ENCODE peak calls at places on chromosome 18, in eight cellular contexts. One of them, this sample, is unnamed.

GRCh38 chr18:8706545-8706980 is 1.2 kb downstream of the MTCL1 start:
- DNase-seq in NCI-H446: no peak
- DNase-seq in hepatocyte: no peak
- DNase-seq in fibroblast of lung: peak; percentile 23
- DNase-seq in T follicular helper cell: no peak
- DNase-seq in OCI-LY7: peak; percentile 63
- DNase-seq in CMK: no peak
- DNase-seq in ELR: peak; percentile 41
- DNase-seq in this sample: peak; percentile 5

GRCh38 chr18:25230658-25231326 is 121.2 kb downstream of the ZNF521 start:
- DNase-seq in NCI-H446: peak; percentile 93
- DNase-seq in hepatocyte: peak; percentile 39
- DNase-seq in fibroblast of lung: peak; percentile 90
- DNase-seq in T follicular helper cell: no peak
- DNase-seq in OCI-LY7: no peak
- DNase-seq in CMK: no peak
- DNase-seq in ELR: peak; percentile 30
- DNase-seq in this sample: no peak

GRCh38 chr18:11752116-11752911 is 63.2 kb downstream of the GNAL start:
- DNase-seq in NCI-H446: no peak
- DNase-seq in hepatocyte: peak; percentile 41
- DNase-seq in fibroblast of lung: peak; percentile 27
- DNase-seq in T follicular helper cell: no peak
- DNase-seq in OCI-LY7: no peak
- DNase-seq in CMK: no peak
- DNase-seq in ELR: peak; percentile 27
- DNase-seq in this sample: no peak

GRCh38 chr18:43486462-43486861 is 209.2 kb upstream of the SYT4 start:
- DNase-seq in NCI-H446: no peak
- DNase-seq in hepatocyte: no peak
- DNase-seq in fibroblast of lung: no peak
- DNase-seq in T follicular helper cell: no peak
- DNase-seq in OCI-LY7: peak; percentile 67
- DNase-seq in CMK: no peak
- DNase-seq in ELR: no peak
- DNase-seq in this sample: no peak

GRCh38 chr18:70384181-70384790 is 95.4 kb downstream of the SOCS6 start:
- DNase-seq in NCI-H446: no peak
- DNase-seq in hepatocyte: peak; percentile 46
- DNase-seq in fibroblast of lung: peak; percentile 96
- DNase-seq in T follicular helper cell: no peak
- DNase-seq in OCI-LY7: no peak
- DNase-seq in CMK: no peak
- DNase-seq in ELR: peak; percentile 97
- DNase-seq in this sample: no peak

GRCh38 chr18:21682276-21683051 is 22.1 kb downstream of the ABHD3 start:
- DNase-seq in NCI-H446: no peak
- DNase-seq in hepatocyte: peak; percentile 49
- DNase-seq in fibroblast of lung: peak; percentile 79
- DNase-seq in T follicular helper cell: no peak
- DNase-seq in OCI-LY7: peak; percentile 40
- DNase-seq in CMK: no peak
- DNase-seq in ELR: peak; percentile 56
- DNase-seq in this sample: no peak

GRCh38 chr18:40348196-40348595 is 1606.8 kb upstream of the PIK3C3 start:
- DNase-seq in NCI-H446: no peak
- DNase-seq in hepatocyte: no peak
- DNase-seq in fibroblast of lung: no peak
- DNase-seq in T follicular helper cell: no peak
- DNase-seq in OCI-LY7: no peak
- DNase-seq in CMK: no peak
- DNase-seq in ELR: no peak
- DNase-seq in this sample: no peak

GRCh38 chr18:63890950-63891304 is 3.4 kb downstream of the SERPINB2 start:
- DNase-seq in NCI-H446: peak; percentile 27
- DNase-seq in hepatocyte: no peak
- DNase-seq in fibroblast of lung: no peak
- DNase-seq in T follicular helper cell: no peak
- DNase-seq in OCI-LY7: no peak
- DNase-seq in CMK: no peak
- DNase-seq in ELR: peak; percentile 62
- DNase-seq in this sample: no peak

GRCh38 chr18:79615091-79615490 is 64.5 kb upstream of the CTDP1 start:
- DNase-seq in NCI-H446: no peak
- DNase-seq in hepatocyte: no peak
- DNase-seq in fibroblast of lung: no peak
- DNase-seq in T follicular helper cell: no peak
- DNase-seq in OCI-LY7: no peak
- DNase-seq in CMK: no peak
- DNase-seq in ELR: no peak
- DNase-seq in this sample: no peak

GRCh38 chr18:62323483-62324354 is 1.4 kb upstream of the TNFRSF11A start:
- DNase-seq in NCI-H446: no peak
- DNase-seq in hepatocyte: no peak
- DNase-seq in fibroblast of lung: no peak
- DNase-seq in T follicular helper cell: no peak
- DNase-seq in OCI-LY7: no peak
- DNase-seq in CMK: no peak
- DNase-seq in ELR: no peak
- DNase-seq in this sample: no peak

GRCh38 chr18:49127606-49128190 is 176.9 kb upstream of the SMAD7 start:
- DNase-seq in NCI-H446: no peak
- DNase-seq in hepatocyte: no peak
- DNase-seq in fibroblast of lung: no peak
- DNase-seq in T follicular helper cell: no peak
- DNase-seq in OCI-LY7: no peak
- DNase-seq in CMK: peak; percentile 3
- DNase-seq in ELR: no peak
- DNase-seq in this sample: no peak

GRCh38 chr18:50038448-50038847 is 156.5 kb downstream of the MYO5B start:
- DNase-seq in NCI-H446: no peak
- DNase-seq in hepatocyte: no peak
- DNase-seq in fibroblast of lung: no peak
- DNase-seq in T follicular helper cell: no peak
- DNase-seq in OCI-LY7: no peak
- DNase-seq in CMK: no peak
- DNase-seq in ELR: peak; percentile 28
- DNase-seq in this sample: no peak

GRCh38 chr18:28013064-28013463 is 163.9 kb downstream of the CDH2 start:
- DNase-seq in NCI-H446: peak; percentile 37
- DNase-seq in hepatocyte: peak; percentile 17
- DNase-seq in fibroblast of lung: peak; percentile 13
- DNase-seq in T follicular helper cell: no peak
- DNase-seq in OCI-LY7: no peak
- DNase-seq in CMK: no peak
- DNase-seq in ELR: peak; percentile 54
- DNase-seq in this sample: no peak

GRCh38 chr18:57791911-57792310 is 11.2 kb downstream of the ATP8B1 start:
- DNase-seq in NCI-H446: no peak
- DNase-seq in hepatocyte: no peak
- DNase-seq in fibroblast of lung: peak; percentile 70
- DNase-seq in T follicular helper cell: no peak
- DNase-seq in OCI-LY7: no peak
- DNase-seq in CMK: no peak
- DNase-seq in ELR: no peak
- DNase-seq in this sample: no peak

This sample was measured in effector memory CD4-positive, alpha-beta T cell.